ENCODE peak calls at places on chromosomes 11 and 22, in seven cellular contexts. X is HCT116; I is upper lobe of left lung; O is CD4-positive, alpha-beta T cell; L is brain microvascular endothelial cell; J is tibial nerve; T is body of pancreas. Y is an unnamed sample.

GRCh38 chr22:22878211-22878570 is 9.4 kb upstream of the IGLL5 start:
- DNase-seq in L (no peak), I (no peak), J (no peak), O (no peak), X (no peak), T (no peak), Y (no peak)

GRCh38 chr11:121426476-121427454 is 25.3 kb upstream of the SORL1 start:
- DNase-seq in O (peak), L (no peak), X (peak), T (peak), J (no peak), I (peak), Y (no peak)

GRCh38 chr11:87493516-87493915 is 455.8 kb downstream of the TMEM135 start:
- DNase-seq in T (no peak), L (no peak), J (no peak), O (no peak), I (no peak), X (no peak), Y (no peak)

GRCh38 chr11:14411818-14412217 is 52.8 kb upstream of the RRAS2 start:
- DNase-seq in J (no peak), L (no peak), I (no peak), X (no peak), T (no peak), O (no peak), Y (peak)

GRCh38 chr11:47587039-47587675 is 679 bp downstream of the FAM180B start:
- DNase-seq in O (no peak), L (no peak), X (no peak), I (no peak), J (no peak), T (no peak), Y (no peak)

GRCh38 chr22:39627865-39628562 is 57.5 kb downstream of the CACNA1I start:
- DNase-seq in O (no peak), T (no peak), X (no peak), L (no peak), I (no peak), J (no peak), Y (no peak)

GRCh38 chr22:48398181-48398905 is 1429.3 kb downstream of the BRD1 start:
- DNase-seq in I (no peak), T (no peak), J (no peak), O (no peak), X (no peak), L (no peak), Y (no peak)

GRCh38 chr22:31125521-31126117 is 2.9 kb downstream of the INPP5J start:
- DNase-seq in T (no peak), O (no peak), X (no peak), I (no peak), J (no peak), L (no peak), Y (no peak)

GRCh38 chr11:88345949-88346348 is 8.4 kb upstream of the CTSC start:
- DNase-seq in J (no peak), L (no peak), T (no peak), X (no peak), O (no peak), I (no peak), Y (no peak)

GRCh38 chr11:4704054-4704789 is at the start of gene MMP26:
- DNase-seq in J (no peak), T (peak), L (no peak), X (no peak), O (no peak), I (no peak), Y (no peak)

GRCh38 chr11:102047305-102047924 is at the start of gene CFAP300:
- DNase-seq in J (peak), O (peak), L (peak), X (no peak), T (peak), I (peak), Y (peak)

GRCh38 chr11:57476223-57476882 is 16.0 kb downstream of the RTN4RL2 start:
- DNase-seq in L (no peak), T (peak), I (no peak), O (no peak), X (no peak), J (no peak), Y (no peak)

GRCh38 chr11:22634897-22635629 is 9.4 kb upstream of the FANCF start:
- DNase-seq in I (no peak), O (no peak), J (no peak), X (no peak), T (no peak), L (peak), Y (no peak)

GRCh38 chr11:36500315-36500721 is 9.8 kb downstream of the TRAF6 start:
- DNase-seq in X (no peak), J (no peak), I (no peak), O (no peak), T (no peak), L (peak), Y (peak)

GRCh38 chr11:1574256-1575242 is 2.5 kb upstream of the DUSP8 start:
- DNase-seq in X (no peak), O (peak), I (no peak), J (no peak), T (peak), L (no peak), Y (peak)

GRCh38 chr11:79594839-79595238 is 154.0 kb upstream of the TENM4 start:
- DNase-seq in L (no peak), I (no peak), J (no peak), X (no peak), T (no peak), O (no peak), Y (no peak)

GRCh38 chr22:23536821-23537345 is 43.2 kb downstream of the IGLL1 start:
- DNase-seq in X (no peak), L (no peak), T (no peak), O (no peak), J (no peak), I (no peak), Y (no peak)

GRCh38 chr22:39936523-39937145 is 23.6 kb upstream of the TMA7B start:
- DNase-seq in J (no peak), I (no peak), X (no peak), L (no peak), T (no peak), O (no peak), Y (no peak)

GRCh38 chr11:87137711-87138110 is 100.0 kb downstream of the TMEM135 start:
- DNase-seq in X (no peak), I (no peak), L (no peak), O (no peak), T (no peak), J (no peak), Y (no peak)

GRCh38 chr11:76347391-76347790 is 33.5 kb downstream of the THAP12 start:
- DNase-seq in I (no peak), J (no peak), O (no peak), L (no peak), T (peak), X (no peak), Y (no peak)

GRCh38 chr22:18057568-18058209 is 20.1 kb upstream of the PEX26 start:
- DNase-seq in T (peak), X (peak), J (peak), O (no peak), L (peak), I (peak), Y (peak)

GRCh38 chr11:2943711-2944118 is 14.5 kb upstream of the PHLDA2 start:
- DNase-seq in O (no peak), J (no peak), T (peak), I (peak), L (no peak), X (no peak), Y (no peak)

DNA sequence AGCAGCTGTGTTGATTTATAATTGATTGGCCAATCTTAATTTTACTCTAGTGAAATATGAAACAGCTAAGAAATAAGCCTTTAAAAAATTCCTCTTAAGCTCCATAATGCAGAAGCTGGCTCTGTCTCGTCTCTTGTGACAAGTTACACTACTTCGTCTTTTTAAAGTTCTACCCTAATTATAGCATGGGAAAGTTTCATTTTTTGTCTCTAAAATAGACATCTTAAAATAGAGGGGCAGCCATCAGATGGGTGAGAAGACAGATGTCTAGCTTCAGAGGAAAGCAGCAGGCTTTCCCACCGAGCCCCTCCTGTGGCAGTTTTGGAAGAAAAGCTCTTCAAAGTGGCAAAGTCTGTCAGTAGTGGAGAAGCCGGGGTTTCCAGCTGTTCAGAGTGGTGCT is 39.5 kb downstream of the XRRA1 start:
- DNase-seq in T (no peak), J (no peak), X (no peak), O (no peak), L (no peak), I (no peak), Y (no peak)
- TF ChIP-seq CTCF in T (no peak), J (no peak), X (no peak), O (no peak), L (no peak), I (no peak), Y (no peak)

DNA sequence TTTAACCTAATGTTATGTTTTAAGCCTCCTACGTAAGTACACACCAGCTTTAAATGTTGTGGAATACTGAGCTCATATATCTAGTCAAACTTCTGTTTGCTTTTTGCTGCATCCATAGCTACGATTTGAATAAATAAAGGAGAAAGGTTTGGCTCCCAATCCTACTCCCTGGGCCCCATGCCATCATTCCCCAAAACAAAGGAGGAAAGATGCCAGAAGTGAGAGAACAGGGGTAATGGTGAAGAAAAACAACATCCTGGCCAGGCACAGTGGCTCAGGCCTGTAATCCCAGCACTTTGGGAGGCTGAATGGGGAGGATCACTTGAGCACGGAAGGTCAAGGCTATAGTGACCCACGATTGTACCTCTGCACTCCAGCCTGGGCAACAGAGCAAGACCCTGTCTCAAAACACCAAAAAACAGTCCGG is 26.5 kb downstream of the SCGB1A1 start:
- DNase-seq in T (peak), L (no peak), I (no peak), J (no peak), O (no peak), X (no peak), Y (no peak)
- H3K27ac ChIP-seq in T (peak), L (no peak), I (peak), J (peak), O (no peak), X (no peak), Y (peak)

DNA sequence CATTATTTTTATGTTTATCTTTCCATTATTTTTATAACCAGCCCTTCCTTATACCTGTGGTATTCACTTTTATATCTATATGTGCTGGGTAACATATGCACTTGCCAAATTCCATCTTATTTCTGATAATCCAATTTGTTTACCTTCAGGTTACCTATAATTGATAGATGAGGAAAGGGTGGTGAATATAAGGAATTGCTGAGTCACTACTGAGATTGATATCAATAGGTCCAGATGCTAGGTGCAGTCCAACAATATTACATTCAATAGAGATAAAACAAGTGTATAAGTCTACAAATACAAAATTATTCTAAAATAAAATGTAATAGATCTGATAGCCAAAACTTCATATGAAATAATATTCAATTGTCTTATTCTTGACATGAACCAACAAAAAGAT is 759.0 kb upstream of the CCDC90B start:
- DNase-seq in J (no peak), T (no peak), X (no peak), I (no peak), L (no peak), O (no peak), Y (no peak)
- TF ChIP-seq CTCF in J (no peak), T (no peak), X (no peak), I (no peak), L (no peak), O (no peak), Y (no peak)

DNA sequence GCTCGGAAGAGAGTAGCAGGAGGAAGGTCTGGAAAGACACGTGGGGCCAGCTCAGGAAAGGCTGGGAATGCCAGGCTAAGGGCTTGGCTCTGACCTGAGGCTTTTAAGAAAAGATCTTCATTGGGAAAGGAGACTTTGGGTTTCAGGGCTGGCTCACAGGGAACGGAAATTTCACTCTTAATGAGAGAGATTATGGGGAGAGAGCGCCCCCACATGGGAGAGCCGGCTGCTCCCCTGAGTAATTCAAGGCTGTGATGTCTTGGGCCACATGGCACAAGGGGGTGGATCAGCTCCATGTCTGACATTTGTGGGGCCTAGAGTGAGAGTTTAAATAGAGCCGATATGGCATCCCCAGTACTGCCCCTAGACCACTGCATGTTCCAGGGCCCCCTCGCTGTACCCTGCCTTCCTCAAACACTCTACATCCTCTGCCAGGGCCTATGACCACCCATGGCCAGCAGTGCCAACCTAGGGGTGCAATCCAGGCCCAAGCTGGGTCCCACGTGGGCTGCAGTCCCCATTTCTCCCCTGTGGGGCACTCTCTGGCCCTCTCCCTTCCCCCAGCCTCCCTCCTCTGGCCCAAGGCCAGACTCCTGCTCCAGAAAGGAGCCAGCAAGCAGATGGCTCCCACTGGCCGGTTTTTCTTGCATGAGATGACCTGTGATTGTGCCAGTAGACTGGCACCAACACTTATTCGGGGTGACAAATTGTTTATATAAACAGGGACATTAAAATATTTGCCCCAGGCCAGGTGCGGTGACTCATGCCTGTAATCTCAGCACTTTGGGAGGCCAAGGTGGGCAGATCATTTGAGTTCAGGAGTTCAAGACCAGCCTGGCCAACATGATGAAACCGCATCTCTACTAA is 75.2 kb downstream of the ISX start:
- DNase-seq in O (no peak), J (no peak), T (no peak), L (no peak), X (no peak), I (no peak), Y (peak)
- H3K27ac ChIP-seq in O (no peak), J (no peak), T (no peak), L (no peak), X (peak), I (no peak), Y (no peak)

DNA sequence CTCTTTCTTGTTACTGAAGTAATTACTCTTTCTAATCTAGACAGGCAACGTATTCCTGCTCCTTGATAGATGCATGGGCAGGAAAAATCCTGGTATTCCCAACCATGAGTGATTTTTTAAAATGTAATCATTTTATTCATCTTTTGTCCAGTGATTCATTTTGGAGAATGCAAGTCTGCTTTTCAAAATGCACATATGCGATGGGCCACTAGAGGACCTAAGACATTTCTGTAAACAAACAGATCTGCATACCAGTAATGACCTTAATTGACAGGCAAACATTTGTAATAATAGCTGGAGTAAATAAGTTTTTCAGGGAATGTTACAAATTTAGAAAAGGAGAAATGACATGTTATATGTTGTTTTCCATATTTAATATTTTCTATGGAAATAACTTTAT is 1167.6 kb downstream of the JRKL start:
- DNase-seq in I (no peak), X (no peak), T (no peak), L (peak), O (no peak), J (no peak), Y (no peak)
- TF ChIP-seq CTCF in I (no peak), X (no peak), T (no peak), L (peak), O (no peak), J (no peak), Y (peak)

DNA sequence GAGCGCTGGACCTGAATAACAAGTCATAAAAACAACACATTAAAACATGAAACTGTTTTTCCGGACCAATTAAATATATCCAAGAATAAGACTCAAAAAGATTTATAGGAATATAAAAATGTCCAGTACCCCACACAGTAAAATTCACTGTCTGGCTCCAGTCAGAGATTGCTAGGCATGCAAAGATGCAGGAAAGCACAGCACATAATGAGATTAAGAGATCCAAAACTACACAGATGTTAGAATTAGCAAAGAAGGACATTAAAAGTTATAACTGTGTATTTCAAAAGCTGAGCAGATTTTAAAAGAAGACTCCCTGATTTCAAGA is 13.7 kb downstream of the LRRC75B start:
- DNase-seq in I (no peak), X (no peak), L (no peak), O (no peak), J (no peak), T (no peak), Y (no peak)
- H3K27ac ChIP-seq in I (peak), X (no peak), L (no peak), O (no peak), J (no peak), T (no peak), Y (no peak)

DNA sequence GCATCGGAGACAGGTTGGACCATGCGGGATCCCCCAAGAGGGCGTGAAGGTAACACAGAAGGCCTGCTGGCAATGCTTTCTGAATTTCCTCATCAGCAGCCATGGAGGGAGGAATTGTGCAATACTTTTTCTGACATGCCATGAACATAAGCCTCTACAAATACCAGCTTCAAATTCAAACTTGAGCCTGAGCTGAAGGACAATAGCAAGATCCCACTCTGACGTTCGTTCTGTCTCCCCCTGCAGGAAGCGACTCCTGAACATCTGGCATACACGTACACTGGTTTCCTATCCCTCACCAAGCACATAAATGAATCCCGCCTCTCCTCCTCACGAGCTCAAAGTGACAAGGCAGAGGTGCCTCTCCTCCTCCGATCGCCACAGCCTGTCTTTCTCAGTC is 312.2 kb downstream of the BRD1 start:
- DNase-seq in T (no peak), L (no peak), O (no peak), J (no peak), I (no peak), X (no peak), Y (no peak)
- TF ChIP-seq CTCF in T (no peak), L (no peak), O (no peak), J (no peak), I (no peak), X (peak), Y (no peak)

DNA sequence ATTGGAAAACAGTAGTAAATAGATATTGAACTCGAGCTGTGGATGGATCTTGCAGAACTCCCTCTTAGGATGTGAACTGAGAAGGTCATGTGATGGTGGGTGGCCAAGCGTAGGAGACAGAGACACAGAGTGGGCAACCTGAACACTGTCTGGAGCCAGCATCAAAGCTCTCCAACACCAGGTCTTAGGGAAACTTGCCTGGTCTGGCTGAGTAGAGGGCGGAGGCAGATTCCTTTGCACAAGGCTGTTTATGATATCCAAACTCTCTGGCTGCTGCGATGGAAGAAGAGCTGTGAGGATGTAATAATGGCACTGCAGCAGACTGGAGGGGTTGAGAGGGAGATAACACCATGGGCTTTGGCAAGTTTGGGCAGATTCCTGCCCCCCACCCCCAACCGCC is 10.1 kb downstream of the NAV2 start:
- DNase-seq in I (no peak), T (no peak), L (no peak), J (no peak), X (no peak), O (no peak), Y (no peak)
- H3K27ac ChIP-seq in I (no peak), T (no peak), L (no peak), J (peak), X (no peak), O (no peak), Y (peak)

DNA sequence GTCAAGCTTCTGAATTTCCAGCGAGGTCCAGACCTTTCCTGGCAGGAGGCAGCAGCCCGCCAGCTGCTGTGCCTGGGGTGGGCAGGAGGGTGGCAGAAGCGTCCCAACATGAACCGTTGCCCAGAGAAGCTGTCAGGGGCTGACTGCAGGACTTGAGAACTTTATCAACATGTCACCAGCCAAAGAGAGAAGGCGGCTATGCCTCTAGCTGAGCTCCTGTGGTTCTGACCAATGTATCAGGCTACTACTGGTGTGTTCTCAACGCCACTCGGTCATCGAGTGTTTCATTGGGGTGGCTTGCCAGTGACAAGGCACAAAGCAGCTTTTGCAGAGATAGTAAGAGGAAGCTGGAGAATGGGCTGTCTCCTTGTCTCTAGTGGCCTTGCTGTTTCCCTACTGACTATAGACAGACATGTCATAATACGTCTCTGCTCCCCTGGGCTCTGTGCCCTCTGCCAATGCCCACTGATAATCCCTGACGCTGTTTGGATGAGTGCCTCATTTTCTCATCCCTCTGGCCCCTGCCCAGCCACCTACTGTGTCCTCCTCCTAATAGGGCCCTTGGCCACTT is 17.6 kb upstream of the ASCC2 start:
- DNase-seq in T (no peak), L (no peak), X (no peak), J (no peak), O (no peak), I (peak), Y (no peak)
- TF ChIP-seq CTCF in T (no peak), L (no peak), X (no peak), J (no peak), O (no peak), I (no peak), Y (no peak)

Y was measured in RWPE1.